ENCODE peak calls at places on chromosome 10, in eight cellular contexts. Q, R, S, D, Y, A, C and T are unnamed samples.

GRCh38 chr10:56605043-56605442 is 244.0 kb upstream of the ZWINT start:
- DNase-seq in C (no peak), D (no peak), R (no peak), S (no peak), A (no peak), Y (no peak), Q (no peak), T (no peak)

GRCh38 chr10:124436191-124436638 is 13.6 kb downstream of the NKX1-2 start:
- DNase-seq in Y (no peak), D (no peak), A (no peak), Q (no peak), S (no peak), C (no peak), R (no peak), T (no peak)

GRCh38 chr10:110323503-110323902 is 18.8 kb upstream of the SMNDC1 start:
- DNase-seq in R (peak; percentile 97), Y (no peak), C (no peak), Q (no peak), D (no peak), S (no peak), A (no peak), T (no peak)

GRCh38 chr10:16777473-16778370 is 39.5 kb downstream of the RSU1 start:
- DNase-seq in S (peak; percentile 52), R (peak; percentile 72), Q (no peak), A (no peak), C (no peak), Y (no peak), D (no peak), T (no peak)

GRCh38 chr10:35251373-35252100 is 84.8 kb upstream of the CCNY start:
- DNase-seq in C (no peak), A (no peak), Q (no peak), R (no peak), Y (no peak), D (no peak), S (no peak), T (no peak)

GRCh38 chr10:78944658-78945333 is 124.0 kb upstream of the ZMIZ1 start:
- DNase-seq in R (peak; percentile 96), S (no peak), C (peak; percentile 69), Y (peak; percentile 55), A (peak; percentile 82), Q (no peak), D (no peak), T (peak; percentile 40)

GRCh38 chr10:124997791-124998623 is 56.1 kb downstream of the ZRANB1 start:
- DNase-seq in S (peak; percentile 23), C (no peak), Y (peak; percentile 33), D (no peak), Q (peak; percentile 45), R (no peak), A (peak; percentile 70), T (peak; percentile 15)

GRCh38 chr10:34908472-34908871 is 93.4 kb upstream of the PARD3 start:
- DNase-seq in A (no peak), Y (no peak), S (no peak), D (no peak), R (peak; percentile 88), C (no peak), Q (no peak), T (no peak)

GRCh38 chr10:121593676-121594075 is 4.6 kb downstream of the FGFR2 start:
- DNase-seq in C (peak; percentile 13), D (no peak), A (no peak), Y (no peak), S (no peak), Q (no peak), R (no peak), T (no peak)

GRCh38 chr10:35409094-35409582 is 72.8 kb downstream of the CCNY start:
- DNase-seq in Y (no peak), R (peak; percentile 85), C (peak; percentile 39), Q (no peak), S (no peak), A (peak; percentile 38), D (no peak), T (no peak)

GRCh38 chr10:3907514-3907913 is 122.5 kb upstream of the KLF6 start:
- DNase-seq in D (no peak), Y (peak; percentile 60), C (no peak), A (peak; percentile 91), Q (peak; percentile 73), S (peak; percentile 71), R (peak; percentile 76), T (peak; percentile 62)

GRCh38 chr10:87803328-87803727 is 14.7 kb downstream of the ATAD1 start:
- DNase-seq in Q (no peak), S (no peak), C (no peak), Y (no peak), R (no peak), D (no peak), A (no peak), T (no peak)

GRCh38 chr10:83612746-83613145 is 526.6 kb upstream of the GHITM start:
- DNase-seq in S (no peak), D (no peak), A (no peak), Q (no peak), R (no peak), C (no peak), Y (no peak), T (no peak)

GRCh38 chr10:116671274-116671926 is 50.6 kb downstream of the PNLIPRP2 start:
- DNase-seq in C (no peak), R (peak; percentile 43), S (no peak), D (no peak), Y (no peak), Q (no peak), A (no peak), T (no peak)

GRCh38 chr10:90920986-90921643 is at the start of gene ANKRD1:
- DNase-seq in Q (no peak), D (no peak), S (peak; percentile 48), R (peak; percentile 81), C (no peak), Y (no peak), A (peak; percentile 67), T (peak; percentile 58)